ENCODE peak calls at places on chromosomes 5 and 9, in four cellular contexts. D, Z, F and M are unnamed samples.

GRCh38 chr5:73135021-73135420 is 14.6 kb downstream of the TMEM171 start:
- DNase-seq in D (no peak), Z (no peak), F (no peak), M (no peak)

GRCh38 chr9:105856020-105856419 is 161.7 kb downstream of the TMEM38B start:
- DNase-seq in D (no peak), Z (no peak), F (no peak), M (no peak)

GRCh38 chr5:174410716-174411512 is 313.5 kb upstream of the MSX2 start:
- DNase-seq in D (no peak), Z (no peak), F (no peak), M (no peak)

GRCh38 chr5:64869419-64869818 is 100.7 kb downstream of the CWC27 start:
- DNase-seq in D (no peak), Z (no peak), F (no peak), M (peak)

GRCh38 chr5:149404746-149405549 is 25.9 kb upstream of the IL17B start:
- DNase-seq in D (no peak), Z (no peak), F (no peak), M (peak)

GRCh38 chr5:89338935-89339334 is 456.0 kb upstream of the MEF2C start:
- DNase-seq in D (no peak), Z (no peak), F (no peak), M (peak)

GRCh38 chr5:123809594-123810172 is 297.7 kb downstream of the CSNK1G3 start:
- DNase-seq in D (no peak), Z (peak), F (peak), M (no peak)

GRCh38 chr9:134930404-134930803 is 12.7 kb upstream of the FCN1 start:
- DNase-seq in D (no peak), Z (no peak), F (no peak), M (no peak)

GRCh38 chr5:97163360-97163764 is 19.7 kb downstream of the RIOK2 start:
- DNase-seq in D (no peak), Z (no peak), F (no peak), M (peak)